ENCODE peak calls at places on chromosomes 12 and 14, in seven cellular contexts. P is cerebellum; H is CD8-positive, alpha-beta T cell; I is endothelial cell; J is HTR-8/SVneo; X is MCF 10A; S is CD4-positive, alpha-beta memory T cell. T is an unnamed sample.

GRCh38 chr12:93090768-93091172 is 161.7 kb upstream of the EEA1 start:
- DNase-seq in P (no peak), H (no peak), I (no peak), J (peak), X (peak), S (no peak), T (no peak)

GRCh38 chr12:20369164-20370000 is 1.0 kb downstream of the PDE3A start:
- DNase-seq in P (peak), H (no peak), I (peak), J (peak), X (no peak), S (no peak), T (peak)

GRCh38 chr14:73976150-73976549 is 26.0 kb downstream of the COQ6 start:
- DNase-seq in P (no peak), H (no peak), I (no peak), J (no peak), X (no peak), S (no peak), T (no peak)

GRCh38 chr14:105492966-105493871 is 2.2 kb downstream of the TEDC1 start:
- DNase-seq in P (no peak), H (no peak), I (no peak), J (no peak), X (no peak), S (no peak), T (no peak)

GRCh38 chr12:41709463-41710285 is 435.0 kb downstream of the GXYLT1 start:
- DNase-seq in P (no peak), H (no peak), I (no peak), J (no peak), X (peak), S (no peak), T (no peak)

GRCh38 chr14:106491851-106492250 is 965.5 kb downstream of the TMEM121 start:
- DNase-seq in P (no peak), H (no peak), I (no peak), J (no peak), X (peak), S (no peak), T (no peak)

GRCh38 chr12:97267803-97268202 is 194.8 kb upstream of the RMST start:
- DNase-seq in P (no peak), H (no peak), I (no peak), J (no peak), X (no peak), S (no peak), T (peak)

GRCh38 chr12:19894049-19894448 is 454.8 kb downstream of the AEBP2 start:
- DNase-seq in P (no peak), H (no peak), I (no peak), J (no peak), X (no peak), S (no peak), T (no peak)

GRCh38 chr12:102534899-102535298 is 54.5 kb upstream of the IGF1 start:
- DNase-seq in P (no peak), H (no peak), I (no peak), J (no peak), X (no peak), S (no peak), T (no peak)

GRCh38 chr12:20248646-20249045 is 119.7 kb upstream of the PDE3A start:
- DNase-seq in P (no peak), H (no peak), I (no peak), J (no peak), X (no peak), S (no peak), T (no peak)

GRCh38 chr12:112749081-112749480 is 42.5 kb upstream of the RPH3A start:
- DNase-seq in P (no peak), H (no peak), I (no peak), J (no peak), X (no peak), S (no peak), T (no peak)